ENCODE peak calls at places on chromosome 10, in five cellular contexts. E, P, A, M and S are unnamed samples.
A peak's percentile ranks its signal among the peaks of the same experiment; 100 is the strongest.

GRCh38 chr10:49761789-49762565 is at the start of gene OGDHL:
- DNase-seq in A (peak; percentile 93), P (peak; percentile 89), M (peak; percentile 73), E (peak; percentile 47), S (no peak)

GRCh38 chr10:103727546-103727963 is 127.8 kb downstream of the SH3PXD2A start:
- DNase-seq in A (no peak), M (no peak), P (peak; percentile 22), E (no peak), S (no peak)

GRCh38 chr10:105681051-105681450 is 1040.0 kb downstream of the SORCS3 start:
- DNase-seq in M (no peak), P (no peak), A (no peak), E (no peak), S (no peak)

GRCh38 chr10:47319798-47320197 is 2.5 kb upstream of the GDF2 start:
- DNase-seq in M (no peak), P (no peak), A (no peak), E (no peak), S (no peak)

GRCh38 chr10:5195727-5196374 is 786 bp upstream of the AKR1C4 start:
- DNase-seq in P (no peak), A (no peak), M (no peak), E (no peak), S (no peak)

GRCh38 chr10:34555653-34556052 is 259.4 kb downstream of the PARD3 start:
- DNase-seq in P (no peak), M (no peak), A (no peak), E (no peak), S (no peak)

GRCh38 chr10:91360434-91360833 is 49.7 kb upstream of the HECTD2 start:
- DNase-seq in A (no peak), P (no peak), E (no peak), M (no peak), S (no peak)

GRCh38 chr10:78623577-78624215 is 445.1 kb upstream of the ZMIZ1 start:
- DNase-seq in E (no peak), M (no peak), A (peak; percentile 10), P (no peak), S (no peak)

GRCh38 chr10:90805211-90805610 is 52.6 kb downstream of the HTR7 start:
- DNase-seq in E (no peak), M (no peak), A (no peak), P (no peak), S (no peak)

GRCh38 chr10:28714401-28715053 is 37.2 kb downstream of the BAMBI start:
- DNase-seq in A (no peak), E (no peak), P (no peak), M (no peak), S (peak; percentile 15)

GRCh38 chr10:132163278-132163765 is 23.4 kb upstream of the DPYSL4 start:
- DNase-seq in P (peak; percentile 62), M (peak; percentile 98), E (peak; percentile 80), A (peak; percentile 97), S (peak; percentile 96)
- TF ChIP-seq CTCF in P (no peak), M (peak; percentile 55), E (peak; percentile 91), A (peak; percentile 62), S (no peak)

DNA sequence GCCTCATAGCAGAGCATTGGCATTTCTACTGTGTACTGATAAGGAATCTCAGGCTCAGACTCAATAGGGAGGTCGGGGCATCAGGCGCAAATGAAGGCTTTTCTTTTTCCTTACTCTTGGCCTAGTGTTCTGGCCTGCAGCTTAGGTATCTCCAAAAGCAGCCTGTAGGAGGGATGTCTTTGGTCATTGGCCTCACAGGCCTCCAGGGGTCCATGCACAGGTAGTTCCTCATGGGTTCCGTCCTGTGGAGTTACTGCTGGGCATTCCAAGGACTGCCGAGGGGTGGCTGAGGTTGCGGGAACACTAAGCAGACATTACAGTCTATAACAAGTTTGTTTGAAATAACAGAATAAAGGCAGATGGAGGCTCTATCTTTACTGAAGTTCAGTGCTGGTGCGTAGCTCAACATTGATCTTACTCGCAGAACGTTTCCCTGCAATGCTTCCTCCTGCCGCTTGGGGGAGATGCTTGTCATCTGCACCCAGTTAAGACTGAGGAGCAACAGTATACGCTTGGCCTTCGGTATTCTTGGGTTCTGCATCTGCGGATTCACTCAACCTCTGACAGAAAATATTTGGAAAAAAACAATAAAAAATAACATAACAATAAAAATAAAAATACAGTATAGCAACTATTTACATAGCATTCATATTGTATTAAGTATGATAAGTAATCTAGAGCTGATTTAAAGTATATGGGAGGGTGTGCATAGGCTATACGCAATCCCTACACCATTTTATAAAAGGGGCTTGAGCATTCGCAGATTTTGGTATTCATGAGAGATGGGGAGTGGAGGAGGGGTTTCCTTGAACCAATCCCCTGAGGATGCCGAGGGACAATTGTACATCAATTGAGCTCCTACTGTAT is 58.9 kb downstream of the SH2D4B start:
- DNase-seq in P (no peak), A (peak; percentile 76), M (peak; percentile 66), E (peak; percentile 45), S (peak; percentile 17)
- TF ChIP-seq CTCF in P (peak; percentile 40), A (peak; percentile 92), M (peak; percentile 85), E (peak; percentile 91), S (peak; percentile 89)

DNA sequence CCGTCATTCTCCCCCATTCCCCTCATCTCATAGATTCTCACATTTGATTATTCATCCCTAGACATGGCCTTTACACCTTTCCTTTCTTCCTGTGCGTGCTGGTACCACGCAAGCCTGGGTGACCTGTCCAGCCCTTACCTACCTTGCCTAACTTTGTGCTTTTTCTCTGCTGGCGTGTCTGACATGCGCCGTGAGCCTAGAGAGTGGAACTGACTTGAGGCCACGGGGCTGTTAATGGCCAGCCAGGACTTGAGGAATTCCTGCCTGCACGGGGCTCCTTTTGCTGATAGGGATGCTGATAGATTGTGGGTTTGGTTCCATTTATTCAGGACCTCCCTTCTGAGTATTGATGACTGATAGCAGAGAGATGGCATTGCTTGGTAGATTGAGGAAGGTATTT is 134.2 kb downstream of the DOCK1 start:
- DNase-seq in M (no peak), P (no peak), E (no peak), A (peak; percentile 13), S (no peak)
- TF ChIP-seq CTCF in M (no peak), P (no peak), E (no peak), A (no peak), S (no peak)

GRCh38 chr10:43354879-43355380 is 16.5 kb upstream of the FXYD4 start:
- DNase-seq in M (no peak), P (no peak), E (no peak), A (no peak), S (no peak)

GRCh38 chr10:43352951-43353350 is 18.5 kb upstream of the FXYD4 start:
- DNase-seq in M (no peak), A (no peak), E (no peak), P (peak; percentile 9), S (no peak)

GRCh38 chr10:43354325-43354635 is 17.2 kb upstream of the FXYD4 start:
- DNase-seq in M (no peak), A (no peak), P (no peak), E (no peak), S (peak; percentile 18)

GRCh38 chr10:43353495-43354324 is 17.7 kb upstream of the FXYD4 start:
- DNase-seq in A (no peak), M (no peak), P (no peak), E (no peak), S (peak; percentile 6)

GRCh38 chr10:43355749-43356371 is 15.6 kb upstream of the FXYD4 start:
- DNase-seq in M (no peak), P (no peak), E (no peak), A (no peak), S (no peak)
- TF ChIP-seq CTCF in M (peak; percentile 11), P (no peak), E (no peak), A (no peak), S (no peak)

DNA sequence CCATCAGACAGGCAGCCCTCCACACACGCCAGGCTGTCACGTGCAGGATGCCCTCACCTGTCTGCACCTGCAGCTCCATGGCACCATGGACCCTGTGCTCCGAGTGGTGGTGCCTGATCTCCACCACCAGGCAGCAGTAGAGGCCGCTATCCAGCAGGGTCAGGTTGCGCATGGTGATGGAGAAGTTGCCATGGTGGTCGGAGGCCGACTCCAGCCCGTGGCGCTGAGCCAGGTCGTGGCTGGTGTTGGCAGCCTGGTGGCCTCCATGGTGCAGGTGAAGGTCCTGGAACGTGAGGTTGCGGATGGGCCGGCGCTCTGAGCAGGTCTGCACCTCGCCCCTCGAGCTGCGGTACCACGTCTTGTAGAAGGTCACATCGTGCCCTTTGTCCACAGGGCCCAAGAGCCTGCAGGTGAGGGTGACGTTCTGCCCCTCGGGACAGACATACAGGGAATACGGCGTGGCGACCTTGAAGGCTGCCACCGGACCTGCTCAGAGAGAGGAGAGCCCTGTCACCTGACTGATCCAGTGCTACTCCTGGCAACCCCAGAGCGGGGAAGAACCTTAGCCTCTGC is 11.7 kb downstream of the VSIR start:
- DNase-seq in A (peak; percentile 71), P (peak; percentile 56), M (peak; percentile 70), E (no peak), S (no peak)
- TF ChIP-seq CTCF in A (peak; percentile 68), P (no peak), M (peak; percentile 58), E (peak; percentile 16), S (no peak)